ENCODE peak calls at places on chromosomes 6 and 20, in nine cellular contexts. P is osteoblast; Q is GM04503; A is CD8-positive, alpha-beta T cell; Z is NCI-H1092; T is hepatic stellate cell; N is nephron progenitor cell; Y is activated T-cell treated with anti-CD3 and anti-CD28 coated beads for 1 hour; E is tibial artery. H is an unnamed sample.

GRCh38 chr6:157586476-157587126 is 205.6 kb downstream of the ZDHHC14 start:
- DNase-seq in Y (no peak), Z (no peak), P (no peak), T (no peak), E (no peak), N (no peak), Q (no peak), A (no peak), H (no peak)

GRCh38 chr20:4070323-4071176 is 55.2 kb upstream of the RNF24 start:
- DNase-seq in Q (no peak), T (no peak), N (no peak), P (no peak), Y (no peak), A (no peak), E (no peak), Z (no peak), H (no peak)

GRCh38 chr6:15763827-15764226 is 101.0 kb upstream of the DTNBP1 start:
- DNase-seq in T (no peak), Z (no peak), N (no peak), A (no peak), Q (no peak), Y (no peak), E (no peak), P (no peak), H (no peak)

GRCh38 chr20:750801-751200 is 17.5 kb downstream of the SLC52A3 start:
- DNase-seq in Y (no peak), E (no peak), A (no peak), Z (no peak), P (no peak), N (no peak), T (no peak), Q (no peak), H (no peak)

GRCh38 chr6:133973109-133973971 is 20.3 kb downstream of the TBPL1 start:
- DNase-seq in T (no peak), N (no peak), Q (no peak), E (no peak), P (no peak), Z (peak; percentile 13), A (no peak), Y (no peak), H (no peak)

GRCh38 chr6:52712136-52712535 is 41.2 kb downstream of the TMEM14A start:
- DNase-seq in E (no peak), N (no peak), P (no peak), Q (no peak), A (no peak), Y (no peak), Z (no peak), T (no peak), H (no peak)

GRCh38 chr6:149273318-149273717 is 44.2 kb upstream of the TAB2 start:
- DNase-seq in Z (no peak), Q (no peak), A (no peak), Y (no peak), N (no peak), E (peak; percentile 24), T (no peak), P (no peak), H (no peak)

GRCh38 chr6:125300992-125301434 is 754 bp downstream of the HDDC2 start:
- DNase-seq in T (peak; percentile 21), Q (no peak), E (peak; percentile 36), A (no peak), P (peak; percentile 81), N (no peak), Y (no peak), Z (no peak), H (no peak)

GRCh38 chr6:148972481-148972880 is 225.7 kb downstream of the UST start:
- DNase-seq in Y (peak; percentile 20), T (no peak), Z (peak; percentile 79), E (no peak), N (peak; percentile 65), P (no peak), Q (no peak), A (peak; percentile 43), H (no peak)

GRCh38 chr6:137323860-137324259 is 104.7 kb upstream of the IFNGR1 start:
- DNase-seq in A (no peak), P (no peak), N (no peak), T (no peak), Q (no peak), Y (no peak), E (no peak), Z (no peak), H (no peak)

GRCh38 chr6:29451471-29452193 is 5.2 kb downstream of the OR11A1 start:
- DNase-seq in N (no peak), P (no peak), Q (no peak), T (no peak), E (no peak), A (no peak), Z (no peak), Y (no peak), H (no peak)

GRCh38 chr6:142013875-142014495 is 118.7 kb upstream of the GJE1 start:
- DNase-seq in Y (no peak), A (no peak), P (no peak), E (no peak), N (no peak), Q (no peak), T (no peak), Z (no peak), H (no peak)

GRCh38 chr20:31661625-31662371 is 24.1 kb downstream of the COX4I2 start:
- DNase-seq in Y (peak; percentile 80), P (peak; percentile 95), Q (no peak), Z (peak; percentile 62), E (peak; percentile 75), A (peak; percentile 75), T (peak; percentile 86), N (peak; percentile 83), H (peak; percentile 87)

GRCh38 chr6:148193063-148193680 is 149.5 kb upstream of the SASH1 start:
- DNase-seq in P (no peak), Q (no peak), Z (no peak), N (no peak), T (no peak), E (no peak), Y (no peak), A (no peak), H (no peak)

GRCh38 chr6:7343546-7344475 is 30.8 kb upstream of the SSR1 start:
- DNase-seq in T (no peak), E (no peak), Z (no peak), P (no peak), A (no peak), Q (no peak), Y (no peak), N (no peak), H (no peak)

GRCh38 chr20:38805958-38806854 is 709 bp downstream of the PPP1R16B start:
- DNase-seq in Z (peak; percentile 39), P (no peak), N (peak; percentile 46), A (peak; percentile 70), E (no peak), T (no peak), Y (peak; percentile 31), Q (no peak), H (no peak)

GRCh38 chr6:143743256-143744166 is 65.7 kb downstream of the PHACTR2 start:
- DNase-seq in T (peak; percentile 32), Q (no peak), E (no peak), Y (no peak), Z (no peak), A (no peak), N (no peak), P (peak; percentile 31), H (no peak)

GRCh38 chr6:135014353-135014832 is 40.2 kb downstream of the HBS1L start:
- DNase-seq in Y (no peak), T (no peak), N (no peak), A (no peak), Q (no peak), E (no peak), P (no peak), Z (no peak), H (no peak)

GRCh38 chr20:63054695-63055240 is 48.0 kb upstream of the BHLHE23 start:
- DNase-seq in T (no peak), Q (no peak), P (peak; percentile 15), Y (no peak), N (no peak), Z (no peak), A (peak; percentile 11), E (peak; percentile 13), H (no peak)

GRCh38 chr20:101975-102374 is 14.5 kb downstream of the DEFB125 start:
- DNase-seq in Y (no peak), T (no peak), P (no peak), Q (no peak), N (no peak), Z (no peak), E (no peak), A (no peak), H (no peak)

GRCh38 chr6:105483492-105483891 is 80.6 kb upstream of the PREP start:
- DNase-seq in P (peak; percentile 44), Y (no peak), Z (no peak), T (peak; percentile 14), E (no peak), A (no peak), N (no peak), Q (no peak), H (no peak)

GRCh38 chr6:144264270-144265060 is 20.7 kb upstream of the UTRN start:
- DNase-seq in P (peak; percentile 34), A (no peak), E (no peak), Y (no peak), Q (peak; percentile 85), N (no peak), Z (no peak), T (peak; percentile 66), H (no peak)

GRCh38 chr6:159097256-159097655 is 52.5 kb upstream of the TAGAP start:
- DNase-seq in Z (no peak), Q (no peak), T (no peak), N (no peak), E (no peak), P (no peak), Y (no peak), A (peak; percentile 23), H (no peak)

GRCh38 chr20:14507711-14508110 is 170.3 kb upstream of the FLRT3 start:
- DNase-seq in T (no peak), E (no peak), N (no peak), A (no peak), P (no peak), Q (no peak), Y (no peak), Z (no peak), H (no peak)

GRCh38 chr6:26600759-26601158 is 4.0 kb downstream of the ABT1 start:
- DNase-seq in Y (no peak), Z (no peak), E (no peak), P (no peak), T (no peak), Q (no peak), A (no peak), N (no peak), H (no peak)

GRCh38 chr20:41231850-41232249 is 85.7 kb downstream of the ZHX3 start:
- DNase-seq in Q (no peak), N (no peak), Z (no peak), T (no peak), P (no peak), E (no peak), A (no peak), Y (no peak), H (no peak)

H was measured in right atrium auricular region.